ENCODE peak calls at places on chromosome 22, in seven cellular contexts. One of them, this sample, is unnamed.

GRCh38 chr22:19109198-19110063 is 12.8 kb downstream of the DGCR2 start:
- DNase-seq in suprapubic skin: no peak
- DNase-seq in effector memory CD8-positive, alpha-beta T cell: peak
- DNase-seq in pancreas: no peak
- DNase-seq in fibroblast of lung: peak
- DNase-seq in NCI-H2081: no peak
- DNase-seq in activated T-cell treated with anti-CD3 and anti-CD28 coated beads, Interleukin-2, amount 50 U/mL, for 48 hours: peak
- DNase-seq in this sample: no peak

GRCh38 chr22:19398680-19399079 is 32.9 kb downstream of the HIRA start:
- DNase-seq in effector memory CD8-positive, alpha-beta T cell: no peak
- DNase-seq in fibroblast of lung: no peak
- DNase-seq in pancreas: no peak
- DNase-seq in suprapubic skin: no peak
- DNase-seq in NCI-H2081: no peak
- DNase-seq in activated T-cell treated with anti-CD3 and anti-CD28 coated beads, Interleukin-2, amount 50 U/mL, for 48 hours: no peak
- DNase-seq in this sample: no peak

GRCh38 chr22:29765905-29766631 is 739 bp downstream of the ZMAT5 start:
- DNase-seq in fibroblast of lung: no peak
- DNase-seq in effector memory CD8-positive, alpha-beta T cell: no peak
- DNase-seq in suprapubic skin: no peak
- DNase-seq in pancreas: no peak
- DNase-seq in NCI-H2081: no peak
- DNase-seq in activated T-cell treated with anti-CD3 and anti-CD28 coated beads, Interleukin-2, amount 50 U/mL, for 48 hours: no peak
- DNase-seq in this sample: no peak

GRCh38 chr22:16915711-16916110 is 90.5 kb upstream of the XKR3 start:
- DNase-seq in effector memory CD8-positive, alpha-beta T cell: no peak
- DNase-seq in activated T-cell treated with anti-CD3 and anti-CD28 coated beads, Interleukin-2, amount 50 U/mL, for 48 hours: no peak
- DNase-seq in suprapubic skin: no peak
- DNase-seq in pancreas: no peak
- DNase-seq in NCI-H2081: no peak
- DNase-seq in fibroblast of lung: no peak
- DNase-seq in this sample: no peak

GRCh38 chr22:39652990-39653786 is 82.6 kb downstream of the CACNA1I start:
- DNase-seq in fibroblast of lung: no peak
- DNase-seq in activated T-cell treated with anti-CD3 and anti-CD28 coated beads, Interleukin-2, amount 50 U/mL, for 48 hours: no peak
- DNase-seq in suprapubic skin: no peak
- DNase-seq in NCI-H2081: no peak
- DNase-seq in effector memory CD8-positive, alpha-beta T cell: no peak
- DNase-seq in pancreas: no peak
- DNase-seq in this sample: no peak

GRCh38 chr22:23715811-23716355 is 25.1 kb downstream of the RGL4 start:
- DNase-seq in activated T-cell treated with anti-CD3 and anti-CD28 coated beads, Interleukin-2, amount 50 U/mL, for 48 hours: no peak
- DNase-seq in pancreas: peak
- DNase-seq in NCI-H2081: no peak
- DNase-seq in effector memory CD8-positive, alpha-beta T cell: no peak
- DNase-seq in fibroblast of lung: no peak
- DNase-seq in suprapubic skin: no peak
- DNase-seq in this sample: no peak

GRCh38 chr22:19576460-19577421 is 52.5 kb upstream of the CLDN5 start:
- DNase-seq in activated T-cell treated with anti-CD3 and anti-CD28 coated beads, Interleukin-2, amount 50 U/mL, for 48 hours: peak
- DNase-seq in pancreas: no peak
- DNase-seq in effector memory CD8-positive, alpha-beta T cell: peak
- DNase-seq in fibroblast of lung: peak
- DNase-seq in suprapubic skin: no peak
- DNase-seq in NCI-H2081: no peak
- DNase-seq in this sample: peak

GRCh38 chr22:29268511-29269229 is 602 bp downstream of the EWSR1 start:
- DNase-seq in suprapubic skin: peak
- DNase-seq in fibroblast of lung: peak
- DNase-seq in activated T-cell treated with anti-CD3 and anti-CD28 coated beads, Interleukin-2, amount 50 U/mL, for 48 hours: peak
- DNase-seq in effector memory CD8-positive, alpha-beta T cell: peak
- DNase-seq in NCI-H2081: no peak
- DNase-seq in pancreas: peak
- DNase-seq in this sample: peak

GRCh38 chr22:40183029-40183581 is 5.4 kb downstream of the TNRC6B start:
- DNase-seq in suprapubic skin: no peak
- DNase-seq in NCI-H2081: no peak
- DNase-seq in activated T-cell treated with anti-CD3 and anti-CD28 coated beads, Interleukin-2, amount 50 U/mL, for 48 hours: no peak
- DNase-seq in fibroblast of lung: peak
- DNase-seq in pancreas: no peak
- DNase-seq in effector memory CD8-positive, alpha-beta T cell: no peak
- DNase-seq in this sample: no peak

GRCh38 chr22:24146190-24146616 is 35.1 kb upstream of the SUSD2 start:
- DNase-seq in effector memory CD8-positive, alpha-beta T cell: peak
- DNase-seq in fibroblast of lung: peak
- DNase-seq in activated T-cell treated with anti-CD3 and anti-CD28 coated beads, Interleukin-2, amount 50 U/mL, for 48 hours: no peak
- DNase-seq in suprapubic skin: no peak
- DNase-seq in pancreas: peak
- DNase-seq in NCI-H2081: no peak
- DNase-seq in this sample: no peak

GRCh38 chr22:22450343-22450839 is 58.2 kb downstream of the ZNF280B start:
- DNase-seq in pancreas: no peak
- DNase-seq in effector memory CD8-positive, alpha-beta T cell: no peak
- DNase-seq in fibroblast of lung: no peak
- DNase-seq in suprapubic skin: no peak
- DNase-seq in activated T-cell treated with anti-CD3 and anti-CD28 coated beads, Interleukin-2, amount 50 U/mL, for 48 hours: no peak
- DNase-seq in NCI-H2081: no peak
- DNase-seq in this sample: peak

GRCh38 chr22:45888221-45889092 is 88.5 kb downstream of the WNT7B start:
- DNase-seq in suprapubic skin: no peak
- DNase-seq in pancreas: no peak
- DNase-seq in fibroblast of lung: no peak
- DNase-seq in activated T-cell treated with anti-CD3 and anti-CD28 coated beads, Interleukin-2, amount 50 U/mL, for 48 hours: no peak
- DNase-seq in NCI-H2081: no peak
- DNase-seq in effector memory CD8-positive, alpha-beta T cell: no peak
- DNase-seq in this sample: no peak

GRCh38 chr22:49259870-49260615 is 567.6 kb downstream of the BRD1 start:
- DNase-seq in pancreas: no peak
- DNase-seq in NCI-H2081: no peak
- DNase-seq in suprapubic skin: no peak
- DNase-seq in activated T-cell treated with anti-CD3 and anti-CD28 coated beads, Interleukin-2, amount 50 U/mL, for 48 hours: no peak
- DNase-seq in fibroblast of lung: no peak
- DNase-seq in effector memory CD8-positive, alpha-beta T cell: no peak
- DNase-seq in this sample: no peak

GRCh38 chr22:20260071-20260722 is 7.9 kb downstream of the RTN4R start:
- DNase-seq in activated T-cell treated with anti-CD3 and anti-CD28 coated beads, Interleukin-2, amount 50 U/mL, for 48 hours: no peak
- DNase-seq in suprapubic skin: no peak
- DNase-seq in NCI-H2081: no peak
- DNase-seq in effector memory CD8-positive, alpha-beta T cell: no peak
- DNase-seq in fibroblast of lung: no peak
- DNase-seq in pancreas: no peak
- DNase-seq in this sample: no peak